ENCODE peak calls at places on chromosome 19, in six cellular contexts. A, L, N, Q, R and I are unnamed samples.

GRCh38 chr19:46616631-46617322 is 8.1 kb downstream of the PTGIR start:
- DNase-seq in A (peak), L (peak), N (peak), Q (no peak), R (peak), I (no peak)

GRCh38 chr19:6632002-6632621 is 37.8 kb downstream of the TNFSF14 start:
- DNase-seq in A (peak), L (peak), N (peak), Q (no peak), R (peak), I (peak)

GRCh38 chr19:56840452-56841193 is at the start of the genes PEG3 and ZIM2:
- DNase-seq in A (no peak), L (no peak), N (peak), Q (no peak), R (no peak), I (no peak)

GRCh38 chr19:16226878-16227836 is 29.4 kb downstream of the AP1M1 start:
- DNase-seq in A (no peak), L (no peak), N (peak), Q (no peak), R (no peak), I (no peak)

GRCh38 chr19:30227661-30228112 is 144.5 kb upstream of the ZNF536 start:
- DNase-seq in A (peak), L (peak), N (peak), Q (no peak), R (peak), I (no peak)

GRCh38 chr19:35524181-35524838 is 3.8 kb downstream of the SBSN start:
- DNase-seq in A (no peak), L (no peak), N (no peak), Q (no peak), R (no peak), I (no peak)

GRCh38 chr19:47330466-47330869 is 1.5 kb upstream of the C5AR2 start:
- DNase-seq in A (peak), L (no peak), N (no peak), Q (no peak), R (no peak), I (no peak)

GRCh38 chr19:38850976-38851621 is 1.3 kb upstream of the HNRNPL start:
- DNase-seq in A (peak), L (no peak), N (peak), Q (no peak), R (peak), I (no peak)

GRCh38 chr19:4597975-4598671 is 38.6 kb upstream of the SEMA6B start:
- DNase-seq in A (no peak), L (no peak), N (peak), Q (no peak), R (peak), I (no peak)

GRCh38 chr19:39083599-39083982 is 577 bp upstream of the ACP7 start:
- DNase-seq in A (peak), L (no peak), N (no peak), Q (no peak), R (no peak), I (no peak)

GRCh38 chr19:38710928-38711725 is 33.1 kb downstream of the CAPN12 start:
- DNase-seq in A (no peak), L (no peak), N (no peak), Q (no peak), R (no peak), I (no peak)

GRCh38 chr19:35995655-35995993 is 636 bp downstream of the SDHAF1 start:
- DNase-seq in A (peak), L (no peak), N (peak), Q (no peak), R (peak), I (no peak)

GRCh38 chr19:3509566-3509989 is 3.5 kb downstream of the FZR1 start:
- DNase-seq in A (no peak), L (no peak), N (no peak), Q (no peak), R (no peak), I (no peak)

GRCh38 chr19:2912306-2912705 is 11.6 kb downstream of the ZNF57 start:
- DNase-seq in A (no peak), L (no peak), N (no peak), Q (no peak), R (no peak), I (no peak)

GRCh38 chr19:7681336-7682174 is 922 bp downstream of the TRAPPC5 start:
- DNase-seq in A (peak), L (peak), N (peak), Q (peak), R (peak), I (no peak)

GRCh38 chr19:5330307-5330720 is 10.3 kb downstream of the PTPRS start:
- DNase-seq in A (no peak), L (no peak), N (no peak), Q (no peak), R (no peak), I (no peak)

GRCh38 chr19:16197188-16197621 is 506 bp upstream of the AP1M1 start:
- DNase-seq in A (peak), L (no peak), N (no peak), Q (no peak), R (no peak), I (no peak)

GRCh38 chr19:52297601-52298358 is 811 bp downstream of the ZNF480 start:
- DNase-seq in A (peak), L (no peak), N (peak), Q (no peak), R (no peak), I (no peak)

GRCh38 chr19:12639901-12640613 is 26.5 kb downstream of the MAN2B1 start:
- DNase-seq in A (peak), L (peak), N (peak), Q (peak), R (peak), I (no peak)

GRCh38 chr19:7795555-7796161 is 32.6 kb downstream of the CLEC4M start:
- DNase-seq in A (peak), L (no peak), N (no peak), Q (no peak), R (peak), I (no peak)

GRCh38 chr19:43759515-43759914 is 4.8 kb upstream of the SMG9 start:
- DNase-seq in A (peak), L (peak), N (no peak), Q (no peak), R (no peak), I (no peak)

GRCh38 chr19:48630289-48631036 is 6.7 kb downstream of the DBP start:
- DNase-seq in A (peak), L (no peak), N (no peak), Q (no peak), R (no peak), I (no peak)
- H3K9ac ChIP-seq in A (peak), L (peak), N (no peak), Q (peak), R (no peak), I (peak)

GRCh38 chr19:13850910-13851753 is 25.8 kb upstream of the NANOS3 start:
- DNase-seq in A (peak), L (peak), N (peak), Q (no peak), R (peak), I (no peak)
- TF ChIP-seq POLR2AphosphoS5 in A (peak), L (peak), N (peak), Q (no peak), R (no peak), I (no peak)

GRCh38 chr19:676007-676342 is 217 bp upstream of the FSTL3 start:
- DNase-seq in A (no peak), L (no peak), N (no peak), Q (no peak), R (no peak), I (no peak)
- H3K9ac ChIP-seq in A (no peak), L (peak), N (peak), Q (no peak), R (peak), I (no peak)

DNA sequence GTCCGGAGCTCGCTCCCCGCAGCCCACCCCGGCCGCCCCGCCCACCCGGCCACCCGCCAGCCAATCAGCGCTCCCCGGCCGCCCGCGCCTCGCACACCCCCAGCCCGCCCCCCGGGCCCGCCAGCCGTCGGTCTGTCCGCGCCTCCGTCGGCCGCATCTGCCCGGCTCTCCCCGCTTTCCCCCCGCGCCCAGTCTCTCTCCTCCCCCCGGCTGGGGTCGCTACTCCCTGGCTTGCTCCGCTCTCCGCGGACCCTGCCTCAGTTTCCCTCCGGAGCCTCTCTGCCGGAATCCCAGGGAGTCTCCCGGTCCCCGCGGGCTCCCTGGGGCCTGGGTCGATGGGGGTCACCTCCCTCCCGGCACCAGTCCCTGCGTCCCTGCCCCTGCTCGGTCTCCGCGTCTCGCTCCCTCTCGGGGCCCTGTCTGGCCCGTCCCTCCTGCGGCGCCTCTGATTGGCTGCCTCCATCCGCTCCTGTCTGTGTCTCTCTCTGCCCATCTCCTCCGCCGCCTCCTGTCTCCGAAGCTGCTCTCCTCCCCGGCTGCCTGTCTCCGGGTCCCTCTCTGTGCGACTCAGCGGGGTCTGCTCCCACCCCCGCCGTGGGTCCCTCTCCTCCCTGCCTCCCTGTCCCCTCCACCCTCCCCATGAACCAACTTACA is 485 bp downstream of the IL11 start:
- DNase-seq in A (no peak), L (no peak), N (peak), Q (no peak), R (peak), I (no peak)
- TF ChIP-seq POLR2AphosphoS5 in A (no peak), L (no peak), N (no peak), Q (no peak), R (no peak), I (no peak)